ENCODE peak calls at places on chromosomes 6 and 20, in four cellular contexts. Z is NCI-H2029 treated with DMSO at 0.1 percent for 48 hours, G is SK-N-DZ, O is ELF-1. I is an unnamed sample.

GRCh38 chr20:6058684-6059295 is 4.9 kb upstream of the LRRN4 start:
- DNase-seq in Z (peak), G (no peak), O (peak), I (no peak)

GRCh38 chr6:132948889-132949288 is 134.5 kb downstream of the RPS12 start:
- DNase-seq in Z (no peak), G (no peak), O (no peak), I (no peak)

GRCh38 chr6:141307309-141307998 is 825.3 kb upstream of the GJE1 start:
- DNase-seq in Z (no peak), G (no peak), O (no peak), I (no peak)

GRCh38 chr6:105745464-105746129 is 340.5 kb upstream of the PRDM1 start:
- DNase-seq in Z (no peak), G (no peak), O (no peak), I (no peak)

GRCh38 chr20:16459019-16459700 is 114.1 kb downstream of the KIF16B start:
- DNase-seq in Z (no peak), G (no peak), O (no peak), I (peak)

GRCh38 chr20:44002861-44003260 is 88.2 kb downstream of the TOX2 start:
- DNase-seq in Z (no peak), G (no peak), O (no peak), I (no peak)

GRCh38 chr20:9444921-9445320 is 69.5 kb upstream of the LAMP5 start:
- DNase-seq in Z (no peak), G (no peak), O (no peak), I (no peak)

GRCh38 chr6:55069132-55069781 is 105.1 kb upstream of the HCRTR2 start:
- DNase-seq in Z (peak), G (peak), O (peak), I (no peak)

GRCh38 chr6:20847904-20848303 is 313.6 kb downstream of the CDKAL1 start:
- DNase-seq in Z (no peak), G (no peak), O (no peak), I (no peak)

GRCh38 chr20:45842169-45842812 is 8.7 kb downstream of the SNX21 start:
- DNase-seq in Z (no peak), G (no peak), O (no peak), I (peak)

GRCh38 chr6:15303920-15304291 is 58.0 kb downstream of the JARID2 start:
- DNase-seq in Z (no peak), G (peak), O (peak), I (no peak)

GRCh38 chr20:39290575-39290974 is 328.4 kb downstream of the DHX35 start:
- DNase-seq in Z (no peak), G (no peak), O (peak), I (no peak)

GRCh38 chr6:157561037-157561790 is 180.2 kb downstream of the ZDHHC14 start:
- DNase-seq in Z (peak), G (no peak), O (no peak), I (no peak)

GRCh38 chr6:4973972-4974885 is 29.6 kb downstream of the RPP40 start:
- DNase-seq in Z (peak), G (no peak), O (peak), I (peak)

GRCh38 chr6:157276134-157276532 is 47.2 kb downstream of the TMEM242 start:
- DNase-seq in Z (no peak), G (no peak), O (no peak), I (no peak)

GRCh38 chr6:130760006-130760405 is 67.2 kb upstream of the SMLR1 start:
- DNase-seq in Z (no peak), G (no peak), O (peak), I (no peak)

GRCh38 chr6:158011980-158012566 is 30.4 kb downstream of the SYNJ2 start:
- DNase-seq in Z (no peak), G (no peak), O (no peak), I (peak)

GRCh38 chr6:71181565-71181964 is 107.0 kb upstream of the OGFRL1 start:
- DNase-seq in Z (no peak), G (no peak), O (peak), I (no peak)

GRCh38 chr6:6880745-6881437 is 226.9 kb upstream of the RREB1 start:
- DNase-seq in Z (no peak), G (no peak), O (no peak), I (no peak)

GRCh38 chr20:2523919-2524434 is 12.4 kb upstream of the TMC2 start:
- DNase-seq in Z (no peak), G (no peak), O (no peak), I (no peak)

GRCh38 chr6:155974359-155974758 is 518.7 kb upstream of the NOX3 start:
- DNase-seq in Z (no peak), G (no peak), O (no peak), I (no peak)

GRCh38 chr6:40369028-40369427 is 218.1 kb downstream of the LRFN2 start:
- DNase-seq in Z (no peak), G (no peak), O (no peak), I (no peak)

GRCh38 chr6:34207695-34208443 is 28.8 kb upstream of the HMGA1 start:
- DNase-seq in Z (no peak), G (no peak), O (no peak), I (no peak)

GRCh38 chr6:167153523-167153959 is 4.2 kb downstream of the GPR31 start:
- DNase-seq in Z (no peak), G (no peak), O (no peak), I (no peak)

GRCh38 chr6:111564482-111564945 is 41.2 kb downstream of the TRAF3IP2 start:
- DNase-seq in Z (no peak), G (no peak), O (no peak), I (no peak)

GRCh38 chr6:28218312-28219248 is 6.5 kb upstream of the ZSCAN9 start:
- DNase-seq in Z (peak), G (peak), O (peak), I (peak)

GRCh38 chr6:33634203-33634727 is 13.1 kb downstream of the ITPR3 start:
- DNase-seq in Z (peak), G (no peak), O (no peak), I (no peak)

GRCh38 chr6:34135541-34135940 is 10.3 kb downstream of the GRM4 start:
- DNase-seq in Z (no peak), G (no peak), O (no peak), I (no peak)

GRCh38 chr20:33843854-33844253 is 32.7 kb downstream of the CHMP4B start:
- DNase-seq in Z (no peak), G (no peak), O (no peak), I (no peak)

GRCh38 chr6:150575840-150576239 is 23.8 kb upstream of the PLEKHG1 start:
- DNase-seq in Z (no peak), G (no peak), O (no peak), I (no peak)

GRCh38 chr6:39328066-39328465 is 5.6 kb upstream of the KCNK16 start:
- DNase-seq in Z (no peak), G (no peak), O (no peak), I (no peak)

GRCh38 chr20:54132612-54133433 is 41.0 kb downstream of the CYP24A1 start:
- DNase-seq in Z (no peak), G (no peak), O (peak), I (peak)

GRCh38 chr20:48006036-48006833 is 221.0 kb upstream of the SULF2 start:
- DNase-seq in Z (no peak), G (no peak), O (no peak), I (no peak)

GRCh38 chr6:138522611-138523010 is 23.3 kb upstream of the NHSL1 start:
- DNase-seq in Z (no peak), G (no peak), O (no peak), I (no peak)

GRCh38 chr6:125942677-125943527 is 13.7 kb upstream of the HINT3 start:
- DNase-seq in Z (no peak), G (no peak), O (no peak), I (no peak)